ENCODE peak calls at places on chromosomes 1 and 21, in eight cellular contexts. One of them, this sample, is unnamed.

GRCh38 chr21:46517361-46517760 is 58.7 kb downstream of the DIP2A start:
- DNase-seq in suprapubic skin: no peak
- DNase-seq in lower leg skin: no peak
- DNase-seq in left ventricle myocardium inferior: peak
- DNase-seq in pancreas: peak
- DNase-seq in BE2C: no peak
- DNase-seq in thoracic aorta: no peak
- DNase-seq in RWPE1: no peak
- DNase-seq in this sample: no peak

GRCh38 chr1:240878631-240879030 is 266.7 kb upstream of the GREM2 start:
- DNase-seq in suprapubic skin: no peak
- DNase-seq in lower leg skin: no peak
- DNase-seq in left ventricle myocardium inferior: no peak
- DNase-seq in pancreas: no peak
- DNase-seq in BE2C: no peak
- DNase-seq in thoracic aorta: no peak
- DNase-seq in RWPE1: no peak
- DNase-seq in this sample: no peak

GRCh38 chr21:36909901-36910561 is 56.4 kb downstream of the HLCS start:
- DNase-seq in suprapubic skin: no peak
- DNase-seq in lower leg skin: peak
- DNase-seq in left ventricle myocardium inferior: no peak
- DNase-seq in pancreas: no peak
- DNase-seq in BE2C: no peak
- DNase-seq in thoracic aorta: no peak
- DNase-seq in RWPE1: peak
- DNase-seq in this sample: no peak

GRCh38 chr1:245434285-245434684 is 279.5 kb downstream of the KIF26B start:
- DNase-seq in suprapubic skin: no peak
- DNase-seq in lower leg skin: no peak
- DNase-seq in left ventricle myocardium inferior: no peak
- DNase-seq in pancreas: no peak
- DNase-seq in BE2C: peak
- DNase-seq in thoracic aorta: no peak
- DNase-seq in RWPE1: no peak
- DNase-seq in this sample: no peak

GRCh38 chr1:248786106-248786665 is 30.6 kb upstream of the LYPD8 start:
- DNase-seq in suprapubic skin: no peak
- DNase-seq in lower leg skin: no peak
- DNase-seq in left ventricle myocardium inferior: no peak
- DNase-seq in pancreas: no peak
- DNase-seq in BE2C: no peak
- DNase-seq in thoracic aorta: no peak
- DNase-seq in RWPE1: peak
- DNase-seq in this sample: no peak

GRCh38 chr1:47940779-47941178 is 56.4 kb downstream of the TRABD2B start:
- DNase-seq in suprapubic skin: no peak
- DNase-seq in lower leg skin: peak
- DNase-seq in left ventricle myocardium inferior: no peak
- DNase-seq in pancreas: no peak
- DNase-seq in BE2C: no peak
- DNase-seq in thoracic aorta: no peak
- DNase-seq in RWPE1: no peak
- DNase-seq in this sample: no peak

GRCh38 chr1:155226910-155227260 is 18.4 kb downstream of the MTX1 start:
- DNase-seq in suprapubic skin: no peak
- DNase-seq in lower leg skin: no peak
- DNase-seq in left ventricle myocardium inferior: peak
- DNase-seq in pancreas: peak
- DNase-seq in BE2C: peak
- DNase-seq in thoracic aorta: no peak
- DNase-seq in RWPE1: no peak
- DNase-seq in this sample: no peak

GRCh38 chr1:160646192-160646591 is 652 bp downstream of the SLAMF1 start:
- DNase-seq in suprapubic skin: no peak
- DNase-seq in lower leg skin: no peak
- DNase-seq in left ventricle myocardium inferior: no peak
- DNase-seq in pancreas: no peak
- DNase-seq in BE2C: no peak
- DNase-seq in thoracic aorta: no peak
- DNase-seq in RWPE1: no peak
- DNase-seq in this sample: no peak

GRCh38 chr21:35810431-35810970 is 249.8 kb downstream of the SETD4 start:
- DNase-seq in suprapubic skin: no peak
- DNase-seq in lower leg skin: no peak
- DNase-seq in left ventricle myocardium inferior: no peak
- DNase-seq in pancreas: no peak
- DNase-seq in BE2C: no peak
- DNase-seq in thoracic aorta: no peak
- DNase-seq in RWPE1: no peak
- DNase-seq in this sample: no peak

GRCh38 chr1:6338685-6339084 is 54.9 kb downstream of the ACOT7 start:
- DNase-seq in suprapubic skin: no peak
- DNase-seq in lower leg skin: no peak
- DNase-seq in left ventricle myocardium inferior: no peak
- DNase-seq in pancreas: no peak
- DNase-seq in BE2C: no peak
- DNase-seq in thoracic aorta: no peak
- DNase-seq in RWPE1: no peak
- DNase-seq in this sample: no peak

GRCh38 chr1:150268342-150268705 is 492 bp downstream of the APH1A start:
- DNase-seq in suprapubic skin: no peak
- DNase-seq in lower leg skin: peak
- DNase-seq in left ventricle myocardium inferior: no peak
- DNase-seq in pancreas: peak
- DNase-seq in BE2C: no peak
- DNase-seq in thoracic aorta: no peak
- DNase-seq in RWPE1: peak
- DNase-seq in this sample: no peak

GRCh38 chr1:204837440-204838084 is 33.1 kb upstream of the NFASC start:
- DNase-seq in suprapubic skin: no peak
- DNase-seq in lower leg skin: no peak
- DNase-seq in left ventricle myocardium inferior: peak
- DNase-seq in pancreas: peak
- DNase-seq in BE2C: no peak
- DNase-seq in thoracic aorta: no peak
- DNase-seq in RWPE1: peak
- DNase-seq in this sample: no peak

GRCh38 chr1:245671349-245671748 is 516.6 kb downstream of the KIF26B start:
- DNase-seq in suprapubic skin: no peak
- DNase-seq in lower leg skin: peak
- DNase-seq in left ventricle myocardium inferior: no peak
- DNase-seq in pancreas: no peak
- DNase-seq in BE2C: no peak
- DNase-seq in thoracic aorta: no peak
- DNase-seq in RWPE1: no peak
- DNase-seq in this sample: no peak

GRCh38 chr1:19405195-19405760 is 80.1 kb downstream of the CAPZB start:
- DNase-seq in suprapubic skin: no peak
- DNase-seq in lower leg skin: no peak
- DNase-seq in left ventricle myocardium inferior: no peak
- DNase-seq in pancreas: no peak
- DNase-seq in BE2C: peak
- DNase-seq in thoracic aorta: no peak
- DNase-seq in RWPE1: no peak
- DNase-seq in this sample: no peak
- TF ChIP-seq CTCF in suprapubic skin: peak
- TF ChIP-seq CTCF in lower leg skin: no peak
- TF ChIP-seq CTCF in left ventricle myocardium inferior: peak
- TF ChIP-seq CTCF in pancreas: no peak
- TF ChIP-seq CTCF in BE2C: peak
- TF ChIP-seq CTCF in thoracic aorta: no peak
- TF ChIP-seq CTCF in RWPE1: no peak
- TF ChIP-seq CTCF in this sample: peak

DNA sequence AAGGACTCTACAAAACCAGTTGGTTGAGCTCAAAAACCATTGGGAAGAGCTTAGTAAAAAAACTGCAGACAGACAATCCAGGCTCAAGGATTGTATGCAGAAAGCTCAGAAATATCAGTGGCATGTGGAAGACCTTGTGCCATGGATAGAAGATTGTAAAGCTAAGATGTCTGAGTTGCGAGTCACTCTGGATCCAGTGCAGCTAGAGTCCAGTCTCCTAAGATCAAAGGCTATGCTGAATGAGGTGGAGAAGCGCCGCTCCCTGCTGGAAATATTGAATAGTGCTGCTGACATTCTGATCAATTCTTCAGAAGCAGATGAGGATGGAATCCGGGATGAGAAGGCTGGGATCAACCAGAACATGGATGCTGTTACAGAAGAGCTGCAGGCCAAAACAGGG is 104.0 kb upstream of the BMP8A start:
- DNase-seq in suprapubic skin: no peak
- DNase-seq in lower leg skin: no peak
- DNase-seq in left ventricle myocardium inferior: no peak
- DNase-seq in pancreas: no peak
- DNase-seq in BE2C: no peak
- DNase-seq in thoracic aorta: no peak
- DNase-seq in RWPE1: peak
- DNase-seq in this sample: no peak
- TF ChIP-seq CTCF in suprapubic skin: no peak
- TF ChIP-seq CTCF in lower leg skin: no peak
- TF ChIP-seq CTCF in left ventricle myocardium inferior: no peak
- TF ChIP-seq CTCF in pancreas: no peak
- TF ChIP-seq CTCF in BE2C: peak
- TF ChIP-seq CTCF in thoracic aorta: no peak
- TF ChIP-seq CTCF in RWPE1: no peak
- TF ChIP-seq CTCF in this sample: peak

DNA sequence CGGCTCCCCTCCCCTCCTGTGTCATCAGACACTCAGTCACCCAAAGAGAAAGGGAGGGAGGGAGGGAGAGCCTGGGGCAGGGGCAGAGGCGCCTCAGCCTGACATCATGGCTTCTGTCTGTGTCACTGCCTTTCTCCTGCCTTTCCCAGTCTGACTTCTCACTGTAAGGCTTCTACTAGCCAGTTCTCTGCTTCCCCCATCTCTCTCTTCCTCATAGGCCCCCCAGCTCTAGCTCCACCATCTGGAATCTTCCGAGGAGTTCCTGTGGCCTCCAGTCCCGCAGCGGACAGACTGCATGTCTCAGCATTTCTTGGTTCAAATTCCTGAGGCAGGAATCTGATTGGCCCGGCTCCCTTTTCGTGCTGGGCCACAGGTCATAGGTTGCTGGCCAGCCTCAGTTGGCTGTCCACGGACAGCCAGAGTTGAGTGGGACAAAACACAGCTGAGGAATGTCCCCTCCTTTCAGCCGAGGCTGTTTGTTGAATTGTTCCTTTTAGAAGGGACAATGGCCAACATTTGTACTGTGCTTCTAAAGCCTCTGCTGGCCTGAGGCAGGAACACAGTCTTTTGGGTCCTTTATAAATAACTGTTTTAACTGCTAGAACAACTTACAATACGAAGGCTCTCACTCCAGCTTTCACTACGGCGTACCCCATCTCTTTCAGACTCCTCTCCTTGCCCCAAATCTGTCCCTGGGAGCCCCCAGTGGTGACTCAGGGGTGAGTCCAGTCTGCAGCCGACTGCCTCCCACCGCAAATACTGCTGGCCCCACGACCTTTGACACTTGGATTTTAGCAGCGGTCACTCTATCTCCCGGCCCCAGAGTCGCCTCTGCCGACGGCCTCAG is 18.8 kb upstream of the KANK4 start:
- DNase-seq in suprapubic skin: no peak
- DNase-seq in lower leg skin: no peak
- DNase-seq in left ventricle myocardium inferior: no peak
- DNase-seq in pancreas: no peak
- DNase-seq in BE2C: no peak
- DNase-seq in thoracic aorta: no peak
- DNase-seq in RWPE1: no peak
- DNase-seq in this sample: no peak
- TF ChIP-seq CTCF in suprapubic skin: no peak
- TF ChIP-seq CTCF in lower leg skin: no peak
- TF ChIP-seq CTCF in left ventricle myocardium inferior: peak
- TF ChIP-seq CTCF in pancreas: no peak
- TF ChIP-seq CTCF in BE2C: no peak
- TF ChIP-seq CTCF in thoracic aorta: no peak
- TF ChIP-seq CTCF in RWPE1: no peak
- TF ChIP-seq CTCF in this sample: peak

GRCh38 chr21:39681257-39681656 is 63.7 kb upstream of the IGSF5 start:
- DNase-seq in suprapubic skin: no peak
- DNase-seq in lower leg skin: no peak
- DNase-seq in left ventricle myocardium inferior: no peak
- DNase-seq in pancreas: no peak
- DNase-seq in BE2C: no peak
- DNase-seq in thoracic aorta: no peak
- DNase-seq in RWPE1: no peak
- DNase-seq in this sample: no peak

GRCh38 chr21:39676054-39676771 is 63.5 kb downstream of the B3GALT5 start:
- DNase-seq in suprapubic skin: no peak
- DNase-seq in lower leg skin: peak
- DNase-seq in left ventricle myocardium inferior: peak
- DNase-seq in pancreas: no peak
- DNase-seq in BE2C: peak
- DNase-seq in thoracic aorta: no peak
- DNase-seq in RWPE1: peak
- DNase-seq in this sample: no peak

GRCh38 chr21:39675595-39675994 is 62.9 kb downstream of the B3GALT5 start:
- DNase-seq in suprapubic skin: no peak
- DNase-seq in lower leg skin: peak
- DNase-seq in left ventricle myocardium inferior: no peak
- DNase-seq in pancreas: no peak
- DNase-seq in BE2C: no peak
- DNase-seq in thoracic aorta: no peak
- DNase-seq in RWPE1: no peak
- DNase-seq in this sample: no peak

GRCh38 chr21:39681845-39682244 is 63.1 kb upstream of the IGSF5 start:
- DNase-seq in suprapubic skin: no peak
- DNase-seq in lower leg skin: no peak
- DNase-seq in left ventricle myocardium inferior: no peak
- DNase-seq in pancreas: no peak
- DNase-seq in BE2C: no peak
- DNase-seq in thoracic aorta: no peak
- DNase-seq in RWPE1: no peak
- DNase-seq in this sample: no peak

DNA sequence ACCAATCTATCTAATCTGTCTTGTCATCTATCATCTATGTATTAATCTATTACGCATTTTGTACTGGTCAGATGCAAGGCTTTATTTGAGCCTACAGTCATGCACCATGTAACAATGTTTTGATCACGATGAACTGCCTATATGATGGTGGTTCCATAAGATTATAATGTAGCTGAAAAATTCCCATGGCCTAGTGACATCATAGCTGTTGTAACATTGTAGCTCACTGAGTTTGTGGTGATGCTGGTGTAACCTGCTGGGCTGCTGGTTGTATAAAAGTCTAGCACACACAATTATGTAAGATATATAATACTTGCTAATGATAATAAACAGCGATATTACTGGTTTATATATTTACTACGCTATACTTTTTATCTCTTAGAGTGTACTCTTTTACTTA is 64.8 kb upstream of the IGSF5 start:
- DNase-seq in suprapubic skin: no peak
- DNase-seq in lower leg skin: no peak
- DNase-seq in left ventricle myocardium inferior: no peak
- DNase-seq in pancreas: no peak
- DNase-seq in BE2C: no peak
- DNase-seq in thoracic aorta: no peak
- DNase-seq in RWPE1: no peak
- DNase-seq in this sample: no peak
- TF ChIP-seq CTCF in suprapubic skin: no peak
- TF ChIP-seq CTCF in lower leg skin: no peak
- TF ChIP-seq CTCF in left ventricle myocardium inferior: no peak
- TF ChIP-seq CTCF in pancreas: no peak
- TF ChIP-seq CTCF in BE2C: no peak
- TF ChIP-seq CTCF in thoracic aorta: no peak
- TF ChIP-seq CTCF in RWPE1: no peak
- TF ChIP-seq CTCF in this sample: no peak

This sample was measured in chondrocyte.